ENCODE peak calls at places on chromosome 16, in five cellular contexts. J is H1, F is HepG2, R is HCT116, H is GM12878. U is an unnamed sample. For H3K4me1, the result is how much of the 10 kb centered on the place peaks cover.

GRCh38 chr16:55275869-55276268 is 48.1 kb upstream of the IRX6 start:
- DNase-seq in R (no peak), H (no peak), J (no peak), F (no peak), U (no peak)

GRCh38 chr16:19967561-19967960 is 82.9 kb upstream of the GPRC5B start:
- DNase-seq in J (no peak), H (no peak), R (no peak), F (no peak), U (no peak)

GRCh38 chr16:49766280-49766679 is 89.6 kb downstream of the ZNF423 start:
- DNase-seq in H (no peak), F (no peak), R (no peak), J (no peak), U (no peak)

GRCh38 chr16:22296225-22297113 is 740 bp upstream of the POLR3E start:
- DNase-seq in R (no peak), J (peak), F (peak), H (peak), U (no peak)

GRCh38 chr16:27374794-27375499 is 27.0 kb upstream of the IL21R start:
- DNase-seq in R (peak), H (peak), F (peak), J (peak), U (peak)

GRCh38 chr16:10182186-10182683 is at the start of gene GRIN2A:
- DNase-seq in F (no peak), R (no peak), J (no peak), H (no peak), U (no peak)

GRCh38 chr16:17572145-17572544 is 101.4 kb upstream of the XYLT1 start:
- DNase-seq in J (no peak), F (no peak), H (no peak), R (peak), U (no peak)

GRCh38 chr16:63617990-63618763 is 1503.7 kb downstream of the CDH11 start:
- DNase-seq in F (no peak), H (no peak), J (no peak), R (no peak), U (no peak)

GRCh38 chr16:72788269-72788809 is 259.6 kb downstream of the ZFHX3 start:
- DNase-seq in F (no peak), R (no peak), H (no peak), J (no peak), U (no peak)

GRCh38 chr16:50752481-50753235 is 10.8 kb downstream of the CYLD start:
- DNase-seq in F (no peak), R (no peak), H (no peak), J (no peak), U (no peak)

GRCh38 chr16:66359811-66360608 is 6.5 kb upstream of the CDH5 start:
- DNase-seq in J (no peak), R (no peak), H (no peak), F (no peak), U (no peak)

GRCh38 chr16:64858076-64858475 is 263.8 kb downstream of the CDH11 start:
- DNase-seq in H (no peak), R (no peak), J (no peak), F (no peak), U (no peak)

GRCh38 chr16:85860413-85861094 is 38.4 kb upstream of the IRF8 start:
- DNase-seq in F (no peak), J (no peak), H (no peak), R (no peak), U (no peak)

GRCh38 chr16:11682655-11683096 is 14.4 kb downstream of the SNN start:
- DNase-seq in H (no peak), F (no peak), R (no peak), J (no peak), U (no peak)

GRCh38 chr16:81582655-81583441 is 138.2 kb downstream of the CMIP start:
- DNase-seq in R (no peak), F (peak), H (no peak), J (no peak), U (no peak)

GRCh38 chr16:77905356-77905920 is 116.9 kb upstream of the CLEC3A start:
- DNase-seq in R (no peak), F (no peak), H (no peak), J (no peak), U (no peak)

GRCh38 chr16:10250137-10250850 is 68.1 kb upstream of the GRIN2A start:
- DNase-seq in F (no peak), H (no peak), R (peak), J (no peak), U (no peak)

GRCh38 chr16:49723310-49723709 is 132.6 kb downstream of the ZNF423 start:
- DNase-seq in H (no peak), J (no peak), R (no peak), F (no peak), U (no peak)

GRCh38 chr16:17362191-17362590 is 108.6 kb downstream of the XYLT1 start:
- DNase-seq in R (no peak), H (no peak), F (no peak), J (no peak), U (no peak)

GRCh38 chr16:2824626-2825025 is 5.5 kb upstream of the ZG16B start:
- DNase-seq in F (no peak), H (no peak), J (no peak), R (no peak), U (no peak)

GRCh38 chr16:14300631-14301149 is 229.6 kb downstream of the MRTFB start:
- DNase-seq in F (peak), J (no peak), H (no peak), R (peak), U (no peak)

GRCh38 chr16:54931041-54931756 is 534 bp downstream of the IRX5 start:
- DNase-seq in J (peak), H (no peak), F (no peak), R (no peak), U (no peak)

GRCh38 chr16:15141586-15141985 is 47.5 kb upstream of the RRN3 start:
- DNase-seq in F (no peak), H (no peak), R (no peak), J (peak), U (no peak)

GRCh38 chr16:73725147-73725546 is 571.5 kb upstream of the PSMD7 start:
- DNase-seq in H (no peak), R (no peak), F (no peak), J (no peak), U (no peak)

GRCh38 chr16:80362816-80363215 is 178.0 kb upstream of the DYNLRB2 start:
- DNase-seq in R (no peak), J (no peak), F (no peak), H (no peak), U (no peak)

GRCh38 chr16:85123891-85124635 is 11.8 kb upstream of the CIBAR2 start:
- DNase-seq in J (no peak), F (no peak), R (no peak), H (no peak), U (peak)

GRCh38 chr16:57795431-57795878 is 6.8 kb downstream of the KIFC3 start:
- DNase-seq in H (no peak), J (peak), R (peak), F (peak), U (peak)

GRCh38 chr16:88695218-88695617 is 8.9 kb upstream of the SNAI3 start:
- DNase-seq in H (no peak), F (no peak), J (no peak), R (no peak), U (no peak)

GRCh38 chr16:88697831-88698693 is 8.1 kb downstream of the RNF166 start:
- DNase-seq in J (no peak), F (no peak), H (no peak), R (no peak), U (no peak)

GRCh38 chr16:68972720-68973119 is 129.4 kb downstream of the TANGO6 start:
- DNase-seq in R (no peak), F (no peak), J (peak), H (no peak), U (peak)

GRCh38 chr16:74573622-74574021 is 33.3 kb downstream of the GLG1 start:
- DNase-seq in R (no peak), J (no peak), F (no peak), H (no peak), U (no peak)

GRCh38 chr16:66948034-66948821 is 12.8 kb upstream of the CES3 start:
- DNase-seq in F (no peak), R (no peak), H (no peak), J (no peak), U (no peak)

GRCh38 chr16:19329932-19330331 is 44.4 kb downstream of the CLEC19A start:
- DNase-seq in R (peak), H (no peak), J (no peak), F (no peak), U (no peak)

DNA sequence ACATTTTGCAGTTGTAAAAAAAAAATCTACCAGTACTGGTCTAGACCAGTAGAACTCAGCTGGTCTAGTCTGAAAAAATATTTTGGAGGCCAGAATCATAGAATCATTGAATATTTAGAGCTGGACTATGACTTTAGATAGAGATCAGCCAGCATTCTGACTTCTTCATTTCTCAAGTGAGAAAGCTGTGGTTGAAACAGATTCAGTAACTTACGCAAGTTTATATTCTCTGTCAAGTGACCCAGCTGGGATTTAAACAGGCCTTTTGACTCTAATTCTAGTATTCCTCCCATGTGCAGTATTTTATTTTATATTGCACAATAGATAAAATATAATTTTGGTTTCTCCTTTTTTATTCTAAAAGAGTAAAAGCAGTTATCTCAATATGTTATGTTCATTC is 4.9 kb downstream of the TNRC6A start:
- DNase-seq in H (no peak), J (no peak), F (no peak), R (no peak), U (no peak)
- TF ChIP-seq ZNF274 in H (no peak), J (no peak), F (no peak), R (no peak), U (no peak)

GRCh38 chr16:87234601-87235000 is 82.6 kb downstream of the C16orf95 start:
- DNase-seq in H (no peak), F (no peak), R (no peak), J (no peak), U (no peak)
- H3K4me1 ChIP-seq in H (under half), F (under half), R (under half), J (under half), U (under half)

GRCh38 chr16:83802135-83802534 is 5.6 kb upstream of the HSBP1 start:
- DNase-seq in J (no peak), F (no peak), H (no peak), R (no peak), U (peak)
- TF ChIP-seq ZNF274 in J (no peak), F (no peak), H (no peak), R (no peak), U (no peak)

GRCh38 chr16:30064746-30065111 is 831 bp upstream of the ALDOA start:
- DNase-seq in J (no peak), R (no peak), F (no peak), H (no peak), U (no peak)

GRCh38 chr16:30065112-30065942 is at the start of gene ALDOA:
- DNase-seq in R (peak), J (peak), H (peak), F (peak), U (peak)

GRCh38 chr16:30066882-30067583 is 1.5 kb downstream of the ALDOA start:
- DNase-seq in F (no peak), J (no peak), H (no peak), R (no peak), U (no peak)

GRCh38 chr16:30067584-30067916 is 2.0 kb downstream of the ALDOA start:
- DNase-seq in R (no peak), F (no peak), J (no peak), H (no peak), U (no peak)

DNA sequence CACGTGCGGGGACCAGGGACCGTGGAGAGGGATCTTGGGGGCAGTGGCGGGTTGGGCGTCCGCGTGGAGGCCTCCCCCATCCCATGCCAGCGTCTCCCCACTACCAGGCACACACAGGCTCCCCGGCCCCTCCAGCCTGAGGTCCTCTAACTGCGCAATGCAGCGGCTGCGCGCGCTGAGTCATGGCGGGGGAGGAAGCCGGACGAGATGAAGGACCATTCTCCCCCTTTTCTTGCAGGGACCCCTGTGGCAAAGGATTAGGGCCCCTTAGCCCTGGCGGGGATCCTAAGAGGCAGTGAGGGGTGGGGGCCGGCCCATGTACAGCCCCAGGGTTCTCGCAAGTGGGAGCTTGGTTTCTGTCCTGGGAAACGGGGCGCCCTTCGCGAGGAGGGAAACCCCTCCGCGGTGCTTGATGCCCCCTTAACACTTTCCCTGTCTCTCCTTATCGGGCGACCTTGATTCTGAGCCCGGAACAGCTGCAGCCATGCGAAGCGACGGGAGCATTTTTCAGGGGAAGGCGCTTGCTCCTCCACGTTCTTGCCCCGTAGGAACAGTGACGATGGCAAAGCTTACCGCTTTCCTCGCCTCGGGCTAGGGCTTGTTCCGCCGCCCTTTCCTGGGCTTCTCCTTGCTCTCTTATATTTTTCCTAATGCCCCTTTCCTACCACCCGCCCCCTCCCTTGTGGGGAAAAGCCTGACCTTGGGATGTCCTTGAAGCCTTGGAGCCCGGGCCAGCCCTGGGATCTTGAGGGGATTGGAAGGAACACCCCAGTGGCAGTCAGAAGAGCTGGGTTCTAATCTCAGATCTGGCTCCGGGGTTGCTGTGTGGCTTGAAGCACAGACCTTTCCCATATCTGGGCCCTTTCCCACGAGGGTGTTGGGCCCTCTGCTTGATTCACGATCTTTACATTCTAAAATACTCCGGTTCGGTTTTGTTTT is 652 bp downstream of the ALDOA start:
- DNase-seq in F (no peak), H (no peak), J (no peak), R (no peak), U (no peak)
- H3K4me1 ChIP-seq in F (half or more), H (under half), J (under half), R (under half), U (under half)